ENCODE peak calls at places on chromosomes 6 and 20, in six cellular contexts. S, A, M, X, V and P are unnamed samples. For H3K36me3, the result is how much of the 10 kb centered on the place peaks cover.

GRCh38 chr6:76861403-76861802 is 601.9 kb downstream of the HTR1B start:
- DNase-seq in S (no peak), V (peak), A (no peak), M (no peak), X (no peak), P (no peak)

GRCh38 chr6:5335020-5335419 is 73.7 kb downstream of the FARS2 start:
- DNase-seq in S (no peak), V (no peak), X (no peak), M (no peak), A (no peak), P (no peak)

GRCh38 chr6:39593644-39594043 is 131.6 kb downstream of the KIF6 start:
- DNase-seq in M (no peak), V (no peak), X (no peak), S (no peak), A (no peak), P (no peak)

GRCh38 chr20:31833130-31833930 is 12.1 kb downstream of the FOXS1 start:
- DNase-seq in A (peak), X (no peak), V (peak), S (peak), M (no peak), P (peak)

GRCh38 chr6:82521369-82521768 is 157.8 kb downstream of the TPBG start:
- DNase-seq in S (no peak), M (no peak), A (no peak), V (no peak), X (no peak), P (no peak)

GRCh38 chr20:3563548-3564177 is 92.8 kb downstream of the ATRN start:
- DNase-seq in X (no peak), M (no peak), A (no peak), S (peak), V (peak), P (peak)

GRCh38 chr20:62804632-62805364 is at the start of gene OGFR:
- DNase-seq in A (peak), X (peak), V (peak), S (no peak), M (no peak), P (peak)

GRCh38 chr20:31661625-31662371 is 24.1 kb downstream of the COX4I2 start:
- DNase-seq in V (peak), X (peak), A (peak), M (peak), S (peak), P (peak)

GRCh38 chr6:33014841-33015634 is 5.6 kb upstream of the HLA-DOA start:
- DNase-seq in V (peak), S (peak), M (no peak), X (no peak), A (peak), P (peak)

GRCh38 chr6:43916924-43917877 is 147.2 kb downstream of the VEGFA start:
- DNase-seq in X (no peak), M (peak), S (no peak), V (no peak), A (peak), P (no peak)

GRCh38 chr6:7073810-7074525 is 33.8 kb upstream of the RREB1 start:
- DNase-seq in V (no peak), S (no peak), M (no peak), X (peak), A (peak), P (peak)

GRCh38 chr6:78390066-78390465 is 477.3 kb upstream of the IRAK1BP1 start:
- DNase-seq in A (no peak), X (no peak), V (no peak), M (no peak), S (no peak), P (no peak)

GRCh38 chr6:71855406-71855805 is 30.9 kb upstream of the RIMS1 start:
- DNase-seq in S (no peak), V (peak), A (no peak), X (no peak), M (no peak), P (no peak)

GRCh38 chr6:42569102-42570028 is 5.5 kb downstream of the UBR2 start:
- DNase-seq in S (no peak), M (no peak), X (no peak), A (no peak), V (peak), P (no peak)

GRCh38 chr20:50415516-50416268 is 94.5 kb upstream of the PTPN1 start:
- DNase-seq in S (no peak), M (peak), A (peak), V (no peak), X (peak), P (no peak)

GRCh38 chr6:33317668-33318425 is at the start of gene ZBTB22:
- DNase-seq in V (peak), A (peak), X (peak), M (peak), S (peak), P (peak)

GRCh38 chr20:608970-609369 is 1.1 kb downstream of the TCF15 start:
- DNase-seq in M (no peak), S (no peak), X (peak), A (no peak), V (no peak), P (no peak)
- H3K4me3 ChIP-seq in M (peak), S (peak), X (no peak), A (no peak), V (no peak), P (no peak)

GRCh38 chr20:45049438-45049837 is 51.5 kb downstream of the KCNS1 start:
- DNase-seq in A (no peak), V (no peak), S (no peak), M (no peak), X (no peak), P (no peak)

GRCh38 chr20:45052698-45053440 is 48.1 kb downstream of the KCNS1 start:
- DNase-seq in M (no peak), A (no peak), S (no peak), V (no peak), X (no peak), P (peak)

GRCh38 chr20:45047581-45048119 is 53.3 kb downstream of the KCNS1 start:
- DNase-seq in X (no peak), M (no peak), S (no peak), A (no peak), V (no peak), P (no peak)

GRCh38 chr20:45051497-45052060 is 49.3 kb downstream of the KCNS1 start:
- DNase-seq in S (no peak), V (no peak), X (no peak), A (no peak), M (no peak), P (no peak)

GRCh38 chr20:45049904-45050471 is 50.9 kb downstream of the KCNS1 start:
- DNase-seq in S (no peak), M (no peak), V (no peak), A (no peak), X (no peak), P (no peak)
- H3K27ac ChIP-seq in S (no peak), M (no peak), V (no peak), A (peak), X (no peak), P (peak)

GRCh38 chr20:34099675-34100074 is 12.4 kb downstream of the EIF2S2 start:
- DNase-seq in M (no peak), A (no peak), V (no peak), X (no peak), S (no peak), P (no peak)
- H3K36me3 ChIP-seq in M (under half), A (under half), V (half or more), X (half or more), S (under half), P (half or more)

GRCh38 chr6:31813463-31813849 is 1.6 kb downstream of the HSPA1L start:
- DNase-seq in V (no peak), S (no peak), M (no peak), X (peak), A (no peak), P (no peak)
- H3K4me3 ChIP-seq in V (peak), S (no peak), M (no peak), X (peak), A (no peak), P (no peak)